ENCODE peak calls at places on chromosomes 2 and 18, in seven cellular contexts. U is heart left ventricle, G is body of pancreas, P is gastrocnemius medialis, Q is HCT116, X is IMR-90, O is breast epithelium. Z is an unnamed sample. For H3K4me1, the result is how much of the 10 kb centered on the place peaks cover.

GRCh38 chr2:100898035-100898689 is 78.2 kb downstream of the NPAS2 start:
- DNase-seq in U (no peak), G (no peak), P (no peak), Q (no peak), X (no peak), O (no peak), Z (no peak)

GRCh38 chr2:142803158-142803557 is 74.3 kb upstream of the KYNU start:
- DNase-seq in U (no peak), G (no peak), P (no peak), Q (no peak), X (peak), O (no peak), Z (no peak)

GRCh38 chr2:231685349-231686191 is 22.8 kb upstream of the PTMA start:
- DNase-seq in U (no peak), G (no peak), P (no peak), Q (no peak), X (no peak), O (no peak), Z (no peak)

GRCh38 chr2:37379881-37380296 is 35.5 kb downstream of the QPCT start:
- DNase-seq in U (no peak), G (no peak), P (no peak), Q (no peak), X (no peak), O (no peak), Z (no peak)

GRCh38 chr2:27282892-27283291 is 663 bp downstream of the TRIM54 start:
- DNase-seq in U (no peak), G (no peak), P (peak), Q (no peak), X (no peak), O (no peak), Z (no peak)

GRCh38 chr18:59265246-59266018 is 7.8 kb downstream of the RAX start:
- DNase-seq in U (no peak), G (no peak), P (no peak), Q (no peak), X (no peak), O (no peak), Z (peak)

GRCh38 chr2:241157841-241158545 is 7.7 kb downstream of the PPP1R7 start:
- DNase-seq in U (no peak), G (no peak), P (no peak), Q (no peak), X (peak), O (no peak), Z (no peak)

GRCh38 chr18:54086046-54086802 is 138.2 kb downstream of the MBD2 start:
- DNase-seq in U (no peak), G (no peak), P (no peak), Q (no peak), X (no peak), O (no peak), Z (no peak)

DNA sequence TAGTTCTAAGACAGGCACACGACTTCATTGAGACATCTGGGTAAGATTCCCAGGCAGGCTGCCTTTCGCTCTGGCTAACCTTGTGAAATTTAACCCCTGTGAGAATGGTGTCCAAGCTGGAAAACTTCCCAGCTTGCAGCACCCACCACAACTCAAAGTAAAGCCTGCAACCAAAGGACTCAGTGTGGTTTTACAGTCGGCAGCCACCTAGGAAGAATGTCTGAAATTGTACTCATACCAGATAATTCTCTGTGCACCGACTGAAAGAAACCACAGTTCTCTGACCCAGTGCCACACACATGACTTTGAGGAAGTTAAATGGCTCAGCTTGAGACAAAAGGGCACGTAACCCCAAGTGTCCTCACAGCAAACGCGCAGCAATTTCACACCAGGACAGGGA is 125.7 kb downstream of the RBMS1 start:
- DNase-seq in U (no peak), G (no peak), P (peak), Q (no peak), X (peak), O (no peak), Z (no peak)
- H3K4me1 ChIP-seq in U (half or more), G (under half), P (half or more), Q (under half), X (under half), O (under half), Z (under half)

GRCh38 chr18:8816805-8817204 is 111.4 kb downstream of the MTCL1 start:
- DNase-seq in U (no peak), G (no peak), P (no peak), Q (no peak), X (peak), O (no peak), Z (no peak)
- TF ChIP-seq POLR2A in U (no peak), G (no peak), P (no peak), Q (no peak), X (no peak), O (no peak), Z (no peak)

GRCh38 chr2:166695154-166695553 is 193.1 kb upstream of the XIRP2 start:
- DNase-seq in U (no peak), G (no peak), P (no peak), Q (no peak), X (no peak), O (no peak), Z (no peak)

DNA sequence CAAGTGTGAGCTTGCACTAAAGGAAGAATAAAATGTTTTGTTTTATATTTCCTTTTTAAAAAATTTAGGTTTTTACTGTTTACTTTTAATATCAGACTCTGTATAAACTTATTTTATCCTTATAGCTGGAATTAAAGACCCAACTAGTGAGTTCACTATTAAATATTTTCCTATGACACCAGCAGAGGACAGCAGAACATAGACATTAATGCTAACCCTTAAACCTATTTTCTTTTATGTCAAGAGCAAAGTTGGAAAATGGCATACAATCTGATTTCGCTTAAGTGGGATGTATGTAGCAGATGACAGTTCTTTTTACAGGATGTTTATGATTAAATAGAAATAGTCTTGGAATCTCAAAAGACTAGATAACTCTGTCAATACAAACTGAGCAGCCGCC is 188.2 kb upstream of the XIRP2 start:
- DNase-seq in U (no peak), G (no peak), P (no peak), Q (no peak), X (peak), O (no peak), Z (no peak)
- TF ChIP-seq CTCF in U (peak), G (peak), P (peak), Q (no peak), X (peak), O (no peak), Z (no peak)

GRCh38 chr2:180987146-180987545 is 6.7 kb downstream of the UBE2E3 start:
- DNase-seq in U (no peak), G (no peak), P (no peak), Q (no peak), X (no peak), O (no peak), Z (no peak)
- H3K4me1 ChIP-seq in U (under half), G (under half), P (half or more), Q (under half), X (under half), O (under half), Z (under half)

DNA sequence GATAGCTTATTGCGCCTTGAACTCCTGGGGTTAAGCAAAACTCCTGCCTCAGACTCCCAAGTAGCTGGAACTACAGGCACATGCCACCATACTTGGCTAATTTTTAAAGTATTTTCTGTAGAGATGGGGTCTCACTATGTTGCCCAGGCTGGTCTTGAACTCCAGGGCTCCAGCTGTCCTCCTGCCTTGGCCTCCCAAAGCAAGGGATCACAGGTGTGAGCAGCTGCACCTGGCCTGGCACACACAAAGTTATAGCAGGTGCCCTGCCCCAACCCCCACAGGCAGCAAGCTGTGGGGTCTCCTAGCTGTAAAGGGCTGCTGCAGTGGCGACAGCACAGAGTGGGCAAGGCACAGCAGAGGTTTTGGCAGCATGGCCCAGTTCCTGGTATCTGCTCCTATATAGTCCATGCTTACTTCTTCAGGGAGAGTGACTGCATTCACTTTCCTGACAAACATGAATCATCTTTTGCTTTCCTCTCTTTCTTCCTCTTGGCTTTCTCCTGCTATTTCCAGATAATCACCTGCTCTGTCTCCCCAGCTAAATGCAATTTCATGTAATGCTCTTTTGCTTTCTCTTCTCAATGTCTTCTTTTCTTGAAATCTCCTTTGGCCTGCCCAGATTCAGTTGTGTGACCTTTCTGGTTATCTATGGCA is 27.3 kb upstream of the METAP1D start:
- DNase-seq in U (no peak), G (no peak), P (no peak), Q (no peak), X (no peak), O (no peak), Z (no peak)
- TF ChIP-seq POLR2A in U (no peak), G (no peak), P (no peak), Q (no peak), X (no peak), O (no peak), Z (no peak)

GRCh38 chr2:17482651-17483050 is 35.6 kb downstream of the RAD51AP2 start:
- DNase-seq in U (no peak), G (no peak), P (no peak), Q (no peak), X (peak), O (no peak), Z (no peak)

GRCh38 chr2:17476820-17477219 is 41.4 kb downstream of the RAD51AP2 start:
- DNase-seq in U (no peak), G (no peak), P (no peak), Q (no peak), X (no peak), O (no peak), Z (no peak)

GRCh38 chr2:17483496-17483895 is 34.7 kb downstream of the RAD51AP2 start:
- DNase-seq in U (no peak), G (no peak), P (no peak), Q (no peak), X (no peak), O (no peak), Z (no peak)

GRCh38 chr2:17476060-17476459 is 42.2 kb downstream of the RAD51AP2 start:
- DNase-seq in U (no peak), G (no peak), P (no peak), Q (no peak), X (no peak), O (no peak), Z (no peak)

DNA sequence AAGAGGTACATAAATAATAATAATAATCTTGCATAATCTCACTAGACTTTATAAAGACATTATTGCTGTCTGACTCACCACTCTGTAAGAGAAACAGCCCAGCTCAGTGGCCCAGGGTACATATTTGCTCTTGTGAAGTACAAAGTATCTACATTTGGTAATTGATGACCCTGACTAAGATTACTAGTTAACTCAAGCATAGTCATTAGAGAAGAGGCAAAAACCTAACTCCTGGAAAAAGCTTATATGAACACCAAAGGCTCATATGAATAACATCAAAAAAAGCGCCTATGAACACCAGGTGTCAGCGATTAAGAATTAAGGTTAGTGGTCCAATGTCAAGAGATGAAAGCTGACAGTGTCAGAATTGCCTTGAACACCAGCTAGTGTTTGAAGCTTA is 38.4 kb downstream of the RAD51AP2 start:
- DNase-seq in U (no peak), G (no peak), P (no peak), Q (no peak), X (peak), O (no peak), Z (no peak)
- TF ChIP-seq CTCF in U (no peak), G (no peak), P (no peak), Q (no peak), X (no peak), O (no peak), Z (no peak)

GRCh38 chr2:229578052-229578846 is 136.1 kb downstream of the DNER start:
- DNase-seq in U (no peak), G (no peak), P (no peak), Q (no peak), X (no peak), O (no peak), Z (no peak)

GRCh38 chr2:229575569-229576315 is 138.6 kb downstream of the DNER start:
- DNase-seq in U (no peak), G (no peak), P (no peak), Q (no peak), X (no peak), O (no peak), Z (no peak)

GRCh38 chr2:229571243-229571642 is 143.1 kb downstream of the DNER start:
- DNase-seq in U (no peak), G (no peak), P (no peak), Q (no peak), X (no peak), O (no peak), Z (no peak)

GRCh38 chr2:229572434-229573338 is 141.7 kb downstream of the DNER start:
- DNase-seq in U (no peak), G (no peak), P (no peak), Q (no peak), X (no peak), O (no peak), Z (no peak)
- H3K4me1 ChIP-seq in U (under half), G (under half), P (under half), Q (under half), X (under half), O (under half), Z (under half)

DNA sequence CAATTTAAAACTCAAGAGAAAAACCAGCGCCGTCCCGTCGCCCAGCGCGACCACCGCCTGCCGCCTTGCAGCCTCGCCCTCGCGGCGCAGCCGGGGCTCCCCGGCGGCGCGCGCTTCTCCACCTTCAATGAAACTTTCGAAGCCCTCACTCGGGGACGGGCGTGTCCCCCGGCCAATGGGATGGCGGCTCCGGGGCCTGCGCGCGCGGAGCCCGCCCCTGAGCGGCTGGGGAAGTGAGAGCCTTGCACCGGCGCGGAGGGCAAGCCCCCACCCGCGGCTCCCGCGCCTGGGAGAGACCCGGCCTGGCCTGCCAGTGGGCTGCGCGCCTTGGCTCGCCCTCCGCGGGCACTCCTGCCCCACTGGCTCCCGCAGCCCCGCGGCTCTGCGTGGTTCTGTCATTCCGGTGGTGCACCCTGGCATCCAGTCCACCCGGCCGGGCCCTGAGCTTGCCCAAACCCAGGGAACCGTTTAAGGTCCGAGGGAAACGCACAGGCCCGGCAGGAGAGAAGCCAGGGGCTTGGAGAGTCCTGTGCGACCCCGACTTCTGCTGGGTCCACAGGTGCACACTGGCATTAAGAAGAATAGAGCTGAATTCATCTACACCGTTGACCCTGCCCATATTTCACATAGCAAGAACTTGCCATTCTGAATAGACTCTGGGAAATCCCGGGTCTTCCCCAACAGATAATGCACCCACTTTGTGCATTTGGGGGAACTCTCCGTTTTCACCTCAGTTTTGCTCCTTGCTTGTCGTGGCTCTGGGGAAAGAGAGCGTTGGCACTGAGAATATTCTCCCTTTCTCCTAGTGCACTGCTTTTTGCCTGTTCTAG is at the start of gene PIEZO2:
- DNase-seq in U (peak), G (peak), P (peak), Q (no peak), X (peak), O (no peak), Z (peak)
- TF ChIP-seq POLR2A in U (no peak), G (no peak), P (peak), Q (no peak), X (no peak), O (no peak), Z (no peak)

GRCh38 chr18:51278045-51278649 is 80.7 kb upstream of the MEX3C start:
- DNase-seq in U (no peak), G (peak), P (no peak), Q (peak), X (no peak), O (no peak), Z (peak)
- TF ChIP-seq CTCF in U (peak), G (peak), P (peak), Q (peak), X (peak), O (no peak), Z (peak)